ENCODE peak calls at places on chromosome 14, in five cellular contexts. I is K562, Y is IMR-90, W is transverse colon, O is heart left ventricle. R is an unnamed sample.

GRCh38 chr14:64844272-64844671 is 35.4 kb downstream of the SPTB start:
- DNase-seq in I (no peak), Y (no peak), W (no peak), O (no peak), R (peak)

GRCh38 chr14:64752909-64753308 is 48.7 kb downstream of the PLEKHG3 start:
- DNase-seq in I (no peak), Y (no peak), W (no peak), O (no peak), R (no peak)

GRCh38 chr14:59228416-59228815 is 39.9 kb downstream of the DAAM1 start:
- DNase-seq in I (no peak), Y (peak), W (no peak), O (no peak), R (no peak)

GRCh38 chr14:99592933-99593753 is 10.9 kb downstream of the CCDC85C start:
- DNase-seq in I (no peak), Y (no peak), W (no peak), O (no peak), R (no peak)

GRCh38 chr14:91216731-91217226 is 27.7 kb downstream of the GPR68 start:
- DNase-seq in I (no peak), Y (no peak), W (no peak), O (no peak), R (no peak)

GRCh38 chr14:23052182-23052623 is 5.1 kb downstream of the CDH24 start:
- DNase-seq in I (peak), Y (no peak), W (no peak), O (no peak), R (no peak)

GRCh38 chr14:64196668-64197411 is 97.3 kb downstream of the ESR2 start:
- DNase-seq in I (no peak), Y (peak), W (no peak), O (peak), R (no peak)

GRCh38 chr14:61077946-61078738 is 97.1 kb downstream of the SLC38A6 start:
- DNase-seq in I (no peak), Y (peak), W (no peak), O (no peak), R (no peak)

GRCh38 chr14:73729556-73730265 is 15.5 kb upstream of the PNMA1 start:
- DNase-seq in I (no peak), Y (no peak), W (no peak), O (no peak), R (no peak)

GRCh38 chr14:66540038-66540437 is 32.1 kb downstream of the GPHN start:
- DNase-seq in I (no peak), Y (no peak), W (no peak), O (no peak), R (no peak)

GRCh38 chr14:96581026-96581425 is 78.8 kb downstream of the PAPOLA start:
- DNase-seq in I (peak), Y (no peak), W (no peak), O (no peak), R (peak)

GRCh38 chr14:95918466-95918865 is 41.8 kb downstream of the TUNAR start:
- DNase-seq in I (no peak), Y (peak), W (no peak), O (no peak), R (no peak)

GRCh38 chr14:83297361-83297760 is 1763.7 kb upstream of the SEL1L start:
- DNase-seq in I (no peak), Y (no peak), W (no peak), O (no peak), R (no peak)

GRCh38 chr14:23284654-23285529 is 1.0 kb downstream of the HOMEZ start:
- DNase-seq in I (no peak), Y (peak), W (no peak), O (no peak), R (peak)

GRCh38 chr14:103528158-103528511 is 861 bp upstream of the TRMT61A start:
- DNase-seq in I (no peak), Y (no peak), W (peak), O (no peak), R (no peak)

GRCh38 chr14:23324455-23324846 is 3.2 kb downstream of the PABPN1 start:
- DNase-seq in I (no peak), Y (no peak), W (no peak), O (no peak), R (no peak)

GRCh38 chr14:57575482-57575881 is 81.8 kb upstream of the CCDC198 start:
- DNase-seq in I (no peak), Y (no peak), W (no peak), O (peak), R (no peak)

GRCh38 chr14:35818346-35819115 is 7.6 kb upstream of the BRMS1L start:
- DNase-seq in I (peak), Y (peak), W (peak), O (no peak), R (peak)

GRCh38 chr14:22691171-22691570 is 47.0 kb upstream of the OR6J1 start:
- DNase-seq in I (no peak), Y (peak), W (no peak), O (no peak), R (no peak)

DNA sequence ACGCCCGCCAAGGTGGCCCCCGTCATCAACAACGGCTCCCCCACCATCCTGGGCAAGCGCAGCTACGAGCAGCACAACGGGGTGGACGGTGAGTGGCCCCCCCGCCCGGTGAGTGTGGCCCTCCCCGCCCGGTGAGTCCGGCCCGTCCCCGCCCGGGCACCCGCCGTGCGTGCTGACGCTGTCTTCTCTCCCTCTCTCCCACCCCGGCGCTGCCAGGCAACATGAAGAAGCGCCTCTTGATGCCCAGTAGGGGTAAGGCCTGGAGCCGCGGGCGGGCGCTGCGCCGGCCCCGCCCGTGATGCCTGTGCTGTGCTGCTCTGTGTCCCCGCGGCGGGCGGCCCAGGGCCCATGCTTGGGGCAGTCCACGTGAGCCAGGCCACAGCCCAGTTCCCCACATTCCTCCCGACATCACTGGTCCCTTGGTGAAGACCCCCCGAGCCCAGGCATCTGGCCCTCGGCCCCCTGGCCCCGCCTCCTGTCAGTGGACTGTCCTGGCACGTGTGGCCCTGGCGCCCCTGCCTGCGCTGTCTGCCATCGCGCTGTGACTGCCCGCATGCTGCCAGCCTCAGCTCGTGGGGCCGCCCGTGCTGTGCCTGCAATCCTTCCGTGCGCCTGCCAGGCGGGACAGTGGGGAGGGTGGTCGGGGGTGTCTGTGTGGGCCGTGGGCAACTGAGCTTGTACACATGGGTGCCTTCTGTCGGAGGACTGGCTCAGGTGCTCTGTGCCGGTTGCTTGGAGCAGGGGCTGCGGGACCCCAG is 8.0 kb upstream of the CRIP2 start:
- DNase-seq in I (no peak), Y (no peak), W (no peak), O (peak), R (no peak)
- TF ChIP-seq POLR2A in I (no peak), Y (no peak), W (no peak), O (no peak), R (no peak)

GRCh38 chr14:89814126-89814525 is 140.4 kb downstream of the EFCAB11 start:
- DNase-seq in I (no peak), Y (no peak), W (no peak), O (no peak), R (no peak)
- TF ChIP-seq POLR2A in I (no peak), Y (no peak), W (no peak), O (no peak), R (no peak)

GRCh38 chr14:28719130-28719529 is 47.5 kb upstream of the FOXG1 start:
- DNase-seq in I (no peak), Y (no peak), W (no peak), O (no peak), R (no peak)
- TF ChIP-seq POLR2A in I (no peak), Y (no peak), W (no peak), O (no peak), R (no peak)

GRCh38 chr14:105018414-105018813 is 2.5 kb downstream of the CDCA4 start:
- DNase-seq in I (no peak), Y (no peak), W (no peak), O (no peak), R (no peak)
- TF ChIP-seq POLR2A in I (no peak), Y (no peak), W (no peak), O (no peak), R (no peak)

GRCh38 chr14:75096959-75097358 is 27.5 kb downstream of the ZC2HC1C start:
- DNase-seq in I (no peak), Y (no peak), W (no peak), O (peak), R (no peak)
- TF ChIP-seq POLR2A in I (no peak), Y (no peak), W (no peak), O (no peak), R (no peak)

R was measured in erythroblast.